ENCODE peak calls at places on chromosomes 5 and 9, in seven cellular contexts. H, Q, C, K, W, X and Y are unnamed samples.

GRCh38 chr9:35035851-35036701 is 36.3 kb downstream of the VCP start:
- DNase-seq in H (no peak), Q (no peak), C (no peak), K (peak), W (peak), X (no peak), Y (peak)

GRCh38 chr9:97284798-97285197 is 22.7 kb upstream of the CCDC180 start:
- DNase-seq in H (no peak), Q (no peak), C (no peak), K (no peak), W (no peak), X (no peak), Y (no peak)

GRCh38 chr9:93149361-93149760 is 15.3 kb upstream of the NINJ1 start:
- DNase-seq in H (no peak), Q (no peak), C (no peak), K (no peak), W (no peak), X (no peak), Y (no peak)

GRCh38 chr9:89984214-89984613 is 379.4 kb downstream of the GADD45G start:
- DNase-seq in H (no peak), Q (no peak), C (no peak), K (no peak), W (no peak), X (no peak), Y (no peak)

GRCh38 chr5:134647750-134648424 is 698 bp upstream of the SEC24A start:
- DNase-seq in H (no peak), Q (peak), C (no peak), K (no peak), W (no peak), X (peak), Y (no peak)

GRCh38 chr5:143644751-143645150 is 167.2 kb upstream of the HMHB1 start:
- DNase-seq in H (no peak), Q (no peak), C (no peak), K (no peak), W (no peak), X (no peak), Y (no peak)

GRCh38 chr5:17056056-17056690 is 120.1 kb upstream of the MYO10 start:
- DNase-seq in H (no peak), Q (no peak), C (no peak), K (no peak), W (no peak), X (no peak), Y (no peak)

GRCh38 chr9:121976751-121977150 is 116.4 kb downstream of the TTLL11 start:
- DNase-seq in H (no peak), Q (no peak), C (no peak), K (no peak), W (no peak), X (no peak), Y (no peak)

GRCh38 chr9:91253488-91253887 is 108.2 kb downstream of the AUH start:
- DNase-seq in H (no peak), Q (peak), C (peak), K (no peak), W (no peak), X (no peak), Y (no peak)

GRCh38 chr9:113520109-113520642 is 56.6 kb downstream of the RGS3 start:
- DNase-seq in H (no peak), Q (no peak), C (no peak), K (no peak), W (no peak), X (peak), Y (no peak)

GRCh38 chr5:81768960-81769452 is 18.1 kb upstream of the SSBP2 start:
- DNase-seq in H (no peak), Q (peak), C (no peak), K (no peak), W (no peak), X (no peak), Y (no peak)

GRCh38 chr9:133991964-133992779 is at the start of gene VAV2:
- DNase-seq in H (peak), Q (peak), C (peak), K (no peak), W (no peak), X (no peak), Y (no peak)

GRCh38 chr9:117278020-117278419 is 136.8 kb downstream of the ASTN2 start:
- DNase-seq in H (peak), Q (no peak), C (no peak), K (no peak), W (no peak), X (no peak), Y (no peak)

GRCh38 chr5:72268753-72269410 is 51.2 kb downstream of the MRPS27 start:
- DNase-seq in H (peak), Q (peak), C (peak), K (no peak), W (peak), X (no peak), Y (no peak)

GRCh38 chr5:143687604-143688003 is 124.4 kb upstream of the HMHB1 start:
- DNase-seq in H (no peak), Q (no peak), C (no peak), K (no peak), W (no peak), X (no peak), Y (no peak)

GRCh38 chr9:91905958-91906585 is 44.0 kb downstream of the ROR2 start:
- DNase-seq in H (no peak), Q (no peak), C (peak), K (no peak), W (no peak), X (no peak), Y (peak)

GRCh38 chr9:83154821-83155220 is 91.9 kb upstream of the RASEF start:
- DNase-seq in H (no peak), Q (no peak), C (no peak), K (no peak), W (no peak), X (no peak), Y (no peak)

GRCh38 chr5:160970605-160971191 is 118.7 kb upstream of the ATP10B start:
- DNase-seq in H (no peak), Q (no peak), C (no peak), K (no peak), W (no peak), X (no peak), Y (no peak)

GRCh38 chr9:18979367-18979766 is 53.6 kb downstream of the SAXO1 start:
- DNase-seq in H (no peak), Q (no peak), C (no peak), K (no peak), W (no peak), X (no peak), Y (no peak)

GRCh38 chr5:174459071-174459702 is 265.2 kb upstream of the MSX2 start:
- DNase-seq in H (no peak), Q (no peak), C (no peak), K (no peak), W (no peak), X (no peak), Y (no peak)

GRCh38 chr9:105539452-105539851 is 18.5 kb upstream of the FKTN start:
- DNase-seq in H (no peak), Q (no peak), C (peak), K (no peak), W (no peak), X (no peak), Y (no peak)

GRCh38 chr9:133728856-133729645 is 9.1 kb downstream of the SARDH start:
- DNase-seq in H (no peak), Q (no peak), C (no peak), K (peak), W (no peak), X (no peak), Y (no peak)

DNA sequence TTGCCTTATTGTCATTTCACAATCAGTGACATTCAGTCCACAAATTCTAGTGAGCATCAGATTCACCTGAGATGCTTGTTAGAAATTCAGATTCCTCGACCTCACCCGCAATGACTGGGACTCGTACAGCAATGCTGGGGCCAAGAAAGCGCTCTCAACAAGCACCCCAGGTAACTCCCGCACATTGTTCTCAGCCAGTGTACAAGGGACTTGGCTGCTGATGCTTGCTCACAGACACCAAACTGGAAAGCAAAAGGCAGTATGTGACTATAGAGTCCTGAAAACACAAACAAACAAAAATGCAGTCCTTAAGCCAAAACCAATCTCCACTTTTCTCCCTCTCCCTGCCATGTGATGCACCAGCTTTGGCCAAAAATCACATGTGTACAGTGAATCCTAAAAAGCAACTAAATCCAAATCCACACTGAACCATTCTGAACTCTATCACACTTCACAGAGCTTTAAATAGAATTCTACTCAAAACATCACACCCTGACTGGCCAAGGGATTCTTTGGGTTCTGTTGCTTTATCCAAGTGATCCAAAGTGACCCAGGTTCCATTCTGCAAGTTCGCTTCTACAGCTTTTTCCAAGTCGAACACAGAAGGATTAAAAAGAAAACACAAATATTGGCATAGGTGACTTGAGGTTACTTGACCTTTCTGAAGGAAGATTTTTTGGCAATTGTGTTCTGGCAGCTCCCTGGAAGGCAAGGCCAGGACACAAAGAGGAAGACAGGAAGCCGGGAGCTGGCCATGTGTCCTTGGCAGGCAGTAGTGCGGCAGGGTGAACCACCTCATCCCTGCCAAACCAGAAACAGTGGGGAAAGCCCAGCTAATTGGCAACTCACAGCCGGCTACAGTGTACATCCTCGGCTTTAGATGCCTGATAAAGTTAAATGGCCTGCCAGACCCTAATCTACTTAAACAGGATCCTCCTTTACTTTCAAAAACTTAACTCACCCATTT is 115.1 kb downstream of the NFIB start:
- DNase-seq in H (peak), Q (no peak), C (no peak), K (no peak), W (no peak), X (no peak), Y (no peak)
- TF ChIP-seq POLR2AphosphoS5 in H (no peak), Q (no peak), C (no peak), K (no peak), W (no peak), X (no peak), Y (no peak)

GRCh38 chr5:148805323-148806290 is 20.8 kb upstream of the ADRB2 start:
- DNase-seq in H (peak), Q (no peak), C (peak), K (no peak), W (no peak), X (peak), Y (no peak)
- TF ChIP-seq TAF1 in H (no peak), Q (no peak), C (no peak), K (no peak), W (no peak), X (no peak), Y (no peak)

DNA sequence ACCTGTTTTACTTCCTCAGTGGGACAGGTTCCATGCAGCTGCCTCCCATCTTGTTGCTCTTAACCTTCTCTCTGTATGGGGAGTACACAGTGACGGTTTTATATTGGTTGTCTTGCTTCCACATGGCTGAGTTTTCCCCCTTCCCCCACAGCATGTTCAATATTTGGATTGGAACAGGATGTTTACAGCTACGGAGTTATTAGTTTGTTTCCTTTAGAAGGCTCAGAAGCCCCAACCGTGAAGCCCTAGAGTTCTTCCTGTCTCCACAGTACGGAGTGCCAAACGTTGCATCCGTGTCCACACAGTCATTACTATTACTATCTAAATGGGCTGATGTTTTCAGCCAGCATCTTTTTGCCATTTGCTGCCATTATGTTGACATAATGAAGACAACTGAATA is 277.5 kb downstream of the MARCHF11 start:
- DNase-seq in H (no peak), Q (no peak), C (no peak), K (no peak), W (no peak), X (no peak), Y (no peak)
- TF ChIP-seq POLR2AphosphoS5 in H (no peak), Q (no peak), C (no peak), K (no peak), W (no peak), X (no peak), Y (no peak)

DNA sequence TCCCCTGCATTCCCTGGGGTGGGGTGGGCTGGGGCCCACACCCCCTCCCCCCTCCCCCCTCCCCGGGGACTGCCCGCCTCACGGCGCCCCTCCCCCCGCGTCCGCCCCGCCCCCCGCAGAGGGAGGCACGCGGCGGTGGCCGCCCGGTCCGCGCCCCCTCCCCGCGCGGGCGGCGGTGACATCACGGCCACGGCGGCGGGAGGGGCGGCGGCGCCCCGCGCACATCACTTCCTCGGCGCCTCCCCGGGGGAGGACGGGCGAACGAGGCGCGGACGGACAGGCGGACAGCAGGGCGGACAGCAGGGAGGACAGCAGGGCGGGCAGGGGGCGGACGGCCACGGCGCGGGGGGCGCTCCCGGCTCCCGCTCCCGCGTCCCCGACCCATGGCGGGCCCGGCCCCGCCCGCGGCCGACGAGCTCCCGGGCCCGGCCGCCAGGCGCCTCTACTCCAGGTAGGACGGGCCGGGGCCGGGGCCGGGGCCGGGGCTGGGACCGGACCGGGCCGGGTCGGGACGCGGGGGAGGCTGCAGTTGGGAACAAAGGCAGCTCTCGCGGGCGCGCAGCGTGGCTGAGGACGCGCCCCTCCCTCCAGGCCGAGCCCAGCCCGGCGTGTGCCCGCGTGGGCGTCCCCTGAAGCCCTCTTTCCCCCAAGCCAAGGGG is at the start of gene GPSM1:
- DNase-seq in H (peak), Q (no peak), C (peak), K (no peak), W (no peak), X (no peak), Y (no peak)
- TF ChIP-seq TAF1 in H (no peak), Q (no peak), C (peak), K (no peak), W (peak), X (no peak), Y (no peak)